ENCODE peak calls at places on chromosomes 2 and 18, in seven cellular contexts. One of them, this sample, is unnamed.
A peak's percentile ranks its signal among the peaks of the same experiment; 100 is the strongest.

GRCh38 chr2:208012449-208012848 is 12.9 kb downstream of the PLEKHM3 start:
- DNase-seq in H9: no peak
- DNase-seq in trophoblast cell: no peak
- DNase-seq in H1: no peak
- DNase-seq in neuronal stem cell: no peak
- DNase-seq in mesendoderm: no peak
- DNase-seq in IMR-90: no peak
- DNase-seq in this sample: no peak

GRCh38 chr2:10412380-10412779 is 35.7 kb downstream of the ODC1 start:
- DNase-seq in H9: peak; percentile 76
- DNase-seq in mesendoderm: peak; percentile 86
- DNase-seq in H1: no peak
- DNase-seq in trophoblast cell: peak; percentile 48
- DNase-seq in neuronal stem cell: no peak
- DNase-seq in IMR-90: peak; percentile 52
- DNase-seq in this sample: peak; percentile 51

GRCh38 chr18:47150824-47151366 is 595 bp upstream of the HDHD2 start:
- DNase-seq in neuronal stem cell: no peak
- DNase-seq in trophoblast cell: no peak
- DNase-seq in H9: no peak
- DNase-seq in IMR-90: no peak
- DNase-seq in H1: no peak
- DNase-seq in mesendoderm: no peak
- DNase-seq in this sample: no peak

GRCh38 chr2:239781461-239781860 is 243.7 kb downstream of the NDUFA10 start:
- DNase-seq in IMR-90: no peak
- DNase-seq in H9: no peak
- DNase-seq in H1: no peak
- DNase-seq in mesendoderm: no peak
- DNase-seq in neuronal stem cell: no peak
- DNase-seq in trophoblast cell: no peak
- DNase-seq in this sample: no peak

GRCh38 chr2:182134201-182134600 is 148.5 kb downstream of the PPP1R1C start:
- DNase-seq in mesendoderm: no peak
- DNase-seq in neuronal stem cell: no peak
- DNase-seq in trophoblast cell: no peak
- DNase-seq in IMR-90: no peak
- DNase-seq in H9: no peak
- DNase-seq in H1: no peak
- DNase-seq in this sample: no peak

GRCh38 chr18:10332452-10332851 is 122.0 kb upstream of the APCDD1 start:
- DNase-seq in H1: no peak
- DNase-seq in neuronal stem cell: peak; percentile 43
- DNase-seq in H9: no peak
- DNase-seq in trophoblast cell: no peak
- DNase-seq in IMR-90: no peak
- DNase-seq in mesendoderm: no peak
- DNase-seq in this sample: no peak

GRCh38 chr2:70903641-70904340 is 31.9 kb upstream of the ATP6V1B1 start:
- DNase-seq in trophoblast cell: no peak
- DNase-seq in IMR-90: no peak
- DNase-seq in mesendoderm: no peak
- DNase-seq in H1: no peak
- DNase-seq in H9: peak; percentile 60
- DNase-seq in neuronal stem cell: no peak
- DNase-seq in this sample: no peak

GRCh38 chr2:224077773-224078507 is 38.9 kb upstream of the SERPINE2 start:
- DNase-seq in H1: no peak
- DNase-seq in H9: no peak
- DNase-seq in IMR-90: no peak
- DNase-seq in neuronal stem cell: no peak
- DNase-seq in trophoblast cell: peak; percentile 82
- DNase-seq in mesendoderm: peak; percentile 86
- DNase-seq in this sample: no peak

GRCh38 chr2:224591245-224591644 is 6.1 kb upstream of the CUL3 start:
- DNase-seq in trophoblast cell: no peak
- DNase-seq in neuronal stem cell: no peak
- DNase-seq in mesendoderm: no peak
- DNase-seq in H9: no peak
- DNase-seq in H1: no peak
- DNase-seq in IMR-90: no peak
- DNase-seq in this sample: no peak

GRCh38 chr2:108946442-108946841 is 42.6 kb downstream of the EDAR start:
- DNase-seq in H1: no peak
- DNase-seq in IMR-90: no peak
- DNase-seq in trophoblast cell: no peak
- DNase-seq in mesendoderm: no peak
- DNase-seq in neuronal stem cell: no peak
- DNase-seq in H9: no peak
- DNase-seq in this sample: no peak

GRCh38 chr2:216574046-216574445 is 59.2 kb upstream of the IGFBP2 start:
- DNase-seq in IMR-90: peak; percentile 31
- DNase-seq in mesendoderm: no peak
- DNase-seq in neuronal stem cell: no peak
- DNase-seq in H9: no peak
- DNase-seq in trophoblast cell: no peak
- DNase-seq in H1: no peak
- DNase-seq in this sample: peak; percentile 65

GRCh38 chr18:11005528-11005927 is 143.8 kb downstream of the PIEZO2 start:
- DNase-seq in mesendoderm: peak; percentile 71
- DNase-seq in H9: no peak
- DNase-seq in neuronal stem cell: peak; percentile 6
- DNase-seq in H1: no peak
- DNase-seq in IMR-90: peak; percentile 99
- DNase-seq in trophoblast cell: peak; percentile 1
- DNase-seq in this sample: peak; percentile 100

GRCh38 chr2:85628658-85629057 is 12.7 kb downstream of the USP39 start:
- DNase-seq in mesendoderm: no peak
- DNase-seq in IMR-90: no peak
- DNase-seq in trophoblast cell: no peak
- DNase-seq in H9: no peak
- DNase-seq in H1: no peak
- DNase-seq in neuronal stem cell: no peak
- DNase-seq in this sample: peak; percentile 56

GRCh38 chr2:201707753-201708152 is 9.3 kb upstream of the MPP4 start:
- DNase-seq in neuronal stem cell: no peak
- DNase-seq in IMR-90: peak; percentile 66
- DNase-seq in H9: no peak
- DNase-seq in mesendoderm: no peak
- DNase-seq in H1: no peak
- DNase-seq in trophoblast cell: no peak
- DNase-seq in this sample: no peak

GRCh38 chr2:209240204-209240603 is 183.6 kb upstream of the MAP2 start:
- DNase-seq in IMR-90: no peak
- DNase-seq in H9: no peak
- DNase-seq in mesendoderm: no peak
- DNase-seq in trophoblast cell: no peak
- DNase-seq in H1: no peak
- DNase-seq in neuronal stem cell: no peak
- DNase-seq in this sample: no peak

GRCh38 chr2:231386446-231386845 is 9.1 kb upstream of the B3GNT7 start:
- DNase-seq in trophoblast cell: no peak
- DNase-seq in mesendoderm: no peak
- DNase-seq in H1: no peak
- DNase-seq in neuronal stem cell: no peak
- DNase-seq in H9: no peak
- DNase-seq in IMR-90: peak; percentile 86
- DNase-seq in this sample: peak; percentile 78

GRCh38 chr2:74373985-74374384 is 6.1 kb downstream of the DCTN1 start:
- DNase-seq in H9: peak; percentile 40
- DNase-seq in mesendoderm: peak; percentile 50
- DNase-seq in trophoblast cell: no peak
- DNase-seq in IMR-90: no peak
- DNase-seq in H1: no peak
- DNase-seq in neuronal stem cell: no peak
- DNase-seq in this sample: no peak

GRCh38 chr18:36025025-36025424 is 42.3 kb downstream of the RPRD1A start:
- DNase-seq in mesendoderm: no peak
- DNase-seq in neuronal stem cell: no peak
- DNase-seq in IMR-90: peak; percentile 60
- DNase-seq in H9: no peak
- DNase-seq in H1: no peak
- DNase-seq in trophoblast cell: peak; percentile 58
- DNase-seq in this sample: peak; percentile 62

GRCh38 chr18:55515946-55516710 is 71.9 kb downstream of the TCF4 start:
- DNase-seq in H1: no peak
- DNase-seq in trophoblast cell: no peak
- DNase-seq in mesendoderm: no peak
- DNase-seq in neuronal stem cell: no peak
- DNase-seq in H9: no peak
- DNase-seq in IMR-90: peak; percentile 84
- DNase-seq in this sample: peak; percentile 65

GRCh38 chr18:38256366-38256765 is 690.8 kb upstream of the CELF4 start:
- DNase-seq in H1: no peak
- DNase-seq in IMR-90: no peak
- DNase-seq in mesendoderm: peak; percentile 14
- DNase-seq in H9: no peak
- DNase-seq in trophoblast cell: peak; percentile 4
- DNase-seq in neuronal stem cell: no peak
- DNase-seq in this sample: peak; percentile 13

GRCh38 chr2:128681351-128681906 is 362.8 kb upstream of the HS6ST1 start:
- DNase-seq in mesendoderm: peak; percentile 33
- DNase-seq in H1: no peak
- DNase-seq in neuronal stem cell: no peak
- DNase-seq in IMR-90: no peak
- DNase-seq in trophoblast cell: no peak
- DNase-seq in H9: peak; percentile 61
- DNase-seq in this sample: no peak

DNA sequence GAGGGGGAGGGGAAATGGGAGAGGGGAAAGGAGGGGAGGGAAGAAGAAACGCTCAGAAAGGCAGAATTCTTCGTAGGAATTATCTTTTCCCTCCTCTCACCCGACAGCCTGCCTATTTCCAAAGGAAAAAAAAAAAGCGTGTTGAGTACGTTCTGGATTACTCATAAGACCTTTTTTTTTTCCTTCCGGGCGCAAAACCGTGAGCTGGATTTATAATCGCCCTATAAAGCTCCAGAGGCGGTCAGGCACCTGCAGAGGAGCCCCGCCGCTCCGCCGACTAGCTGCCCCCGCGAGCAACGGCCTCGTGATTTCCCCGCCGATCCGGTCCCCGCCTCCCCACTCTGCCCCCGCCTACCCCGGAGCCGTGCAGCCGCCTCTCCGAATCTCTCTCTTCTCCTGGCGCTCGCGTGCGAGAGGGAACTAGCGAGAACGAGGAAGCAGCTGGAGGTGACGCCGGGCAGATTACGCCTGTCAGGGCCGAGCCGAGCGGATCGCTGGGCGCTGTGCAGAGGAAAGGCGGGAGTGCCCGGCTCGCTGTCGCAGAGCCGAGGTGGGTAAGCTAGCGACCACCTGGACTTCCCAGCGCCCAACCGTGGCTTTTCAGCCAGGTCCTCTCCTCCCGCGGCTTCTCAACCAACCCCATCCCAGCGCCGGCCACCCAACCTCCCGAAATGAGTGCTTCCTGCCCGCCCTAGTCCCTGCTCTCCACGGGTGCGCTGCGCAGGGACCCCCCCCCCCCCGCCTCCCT is at the start of gene GAD1:
- DNase-seq in IMR-90: peak; percentile 46
- DNase-seq in H1: no peak
- DNase-seq in mesendoderm: peak; percentile 70
- DNase-seq in neuronal stem cell: peak; percentile 33
- DNase-seq in trophoblast cell: peak; percentile 85
- DNase-seq in H9: peak; percentile 68
- DNase-seq in this sample: peak; percentile 48
- H2BK120ac ChIP-seq in IMR-90: no peak within 1 kb of the TSS
- H2BK120ac ChIP-seq in H1: no peak within 1 kb of the TSS
- H2BK120ac ChIP-seq in mesendoderm: no peak within 1 kb of the TSS
- H2BK120ac ChIP-seq in neuronal stem cell: no peak within 1 kb of the TSS
- H2BK120ac ChIP-seq in trophoblast cell: no peak within 1 kb of the TSS
- H2BK120ac ChIP-seq in H9: no peak within 1 kb of the TSS
- H2BK120ac ChIP-seq in this sample: no peak within 1 kb of the TSS

DNA sequence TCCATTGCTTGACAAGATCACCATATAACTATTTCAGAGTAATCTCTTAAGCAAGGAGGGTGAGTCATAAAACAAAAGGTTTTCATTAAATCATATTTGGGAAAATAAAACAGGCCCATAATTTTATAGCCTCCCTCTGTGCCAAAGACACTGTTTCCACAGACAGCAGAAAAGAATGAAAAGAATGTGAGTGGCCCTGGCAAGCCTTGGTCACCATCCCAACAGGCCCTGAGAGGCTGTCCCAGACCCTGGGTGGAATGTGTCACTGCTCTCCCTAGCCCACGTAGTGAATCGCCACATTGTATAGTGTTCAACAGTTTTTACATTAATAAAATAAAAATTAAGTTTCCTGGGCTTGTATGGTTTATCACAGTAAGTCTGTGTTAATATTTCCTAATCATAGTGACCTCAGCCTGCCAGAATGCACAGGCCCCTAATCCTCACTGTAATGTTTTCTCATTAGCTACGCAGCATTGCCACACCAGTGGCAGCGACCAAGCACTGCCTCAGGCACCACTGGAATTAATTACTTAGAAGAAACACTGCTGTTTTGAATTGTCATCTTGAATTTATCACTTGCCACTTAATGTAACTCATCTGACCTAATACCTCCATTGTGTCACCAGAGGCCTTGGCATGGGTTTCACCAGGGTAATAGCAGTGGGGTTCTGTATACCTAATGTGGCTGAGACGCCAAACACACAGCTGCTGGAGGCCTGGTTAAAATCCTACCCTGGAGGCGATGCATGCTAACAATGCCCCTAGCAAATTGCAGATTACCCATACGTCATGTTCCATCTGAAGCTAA is 401.8 kb downstream of the LNPK start:
- DNase-seq in neuronal stem cell: no peak
- DNase-seq in H1: no peak
- DNase-seq in mesendoderm: peak; percentile 37
- DNase-seq in H9: no peak
- DNase-seq in trophoblast cell: peak; percentile 72
- DNase-seq in IMR-90: no peak
- DNase-seq in this sample: peak; percentile 3
- H3K9ac ChIP-seq in neuronal stem cell: no peak overlapping the region
- H3K9ac ChIP-seq in H1: no peak overlapping the region
- H3K9ac ChIP-seq in mesendoderm: no peak overlapping the region
- H3K9ac ChIP-seq in H9: no peak overlapping the region
- H3K9ac ChIP-seq in trophoblast cell: no peak overlapping the region
- H3K9ac ChIP-seq in IMR-90: no peak overlapping the region
- H3K9ac ChIP-seq in this sample: peak overlapping the region; percentile 84

DNA sequence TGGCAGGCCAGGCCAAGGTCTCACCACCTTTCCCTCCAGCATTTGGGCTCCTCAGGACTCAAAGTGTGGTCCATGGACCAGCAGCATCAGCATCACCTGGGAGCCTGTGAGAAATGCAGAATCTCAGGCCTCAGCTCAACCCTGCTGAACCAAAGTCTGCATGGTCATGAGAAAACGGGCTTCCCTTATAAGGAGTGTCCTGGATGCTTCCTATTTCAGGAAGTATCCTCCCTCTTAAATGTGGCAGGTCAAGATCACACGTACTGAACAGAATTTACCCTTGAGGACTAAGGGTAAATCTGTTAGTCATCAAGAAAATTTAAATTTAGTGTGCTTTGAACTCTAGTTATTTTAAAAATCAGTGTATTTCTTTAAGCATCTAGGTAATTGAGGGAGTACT is 11.8 kb downstream of the CD8A start:
- DNase-seq in H9: no peak
- DNase-seq in neuronal stem cell: no peak
- DNase-seq in IMR-90: no peak
- DNase-seq in mesendoderm: no peak
- DNase-seq in trophoblast cell: no peak
- DNase-seq in H1: no peak
- DNase-seq in this sample: no peak
- H2BK120ac ChIP-seq in H9: no peak overlapping the region
- H2BK120ac ChIP-seq in neuronal stem cell: no peak overlapping the region
- H2BK120ac ChIP-seq in IMR-90: no peak overlapping the region
- H2BK120ac ChIP-seq in mesendoderm: no peak overlapping the region
- H2BK120ac ChIP-seq in trophoblast cell: no peak overlapping the region
- H2BK120ac ChIP-seq in H1: no peak overlapping the region
- H2BK120ac ChIP-seq in this sample: no peak overlapping the region

GRCh38 chr18:58657081-58657480 is 14.2 kb upstream of the MALT1 start:
- DNase-seq in trophoblast cell: no peak
- DNase-seq in H9: no peak
- DNase-seq in IMR-90: no peak
- DNase-seq in H1: no peak
- DNase-seq in mesendoderm: no peak
- DNase-seq in neuronal stem cell: no peak
- DNase-seq in this sample: no peak
- H3K9ac ChIP-seq in trophoblast cell: no peak overlapping the region
- H3K9ac ChIP-seq in H9: no peak overlapping the region
- H3K9ac ChIP-seq in IMR-90: no peak overlapping the region
- H3K9ac ChIP-seq in H1: no peak overlapping the region
- H3K9ac ChIP-seq in mesendoderm: no peak overlapping the region
- H3K9ac ChIP-seq in neuronal stem cell: no peak overlapping the region
- H3K9ac ChIP-seq in this sample: no peak overlapping the region

This sample was measured in mesenchymal stem cell.